ENCODE peak calls at places on chromosomes 11 and 22, in ten cellular contexts. Y is neuronal stem cell, J is cardiac muscle cell, X is brain microvascular endothelial cell, Q is neural progenitor cell, A is IMR-90, M is mammary epithelial cell, P is tibial nerve, F is substantia nigra, H is gastrocnemius medialis. L is an unnamed sample.

GRCh38 chr11:19027829-19028595 is 32.5 kb downstream of the MRGPRX2 start:
- DNase-seq in Y (no peak), X (peak), M (peak), H (no peak), F (no peak), P (no peak), J (no peak), A (peak), Q (no peak), L (no peak)

GRCh38 chr22:43401233-43401632 is 10.6 kb upstream of the MPPED1 start:
- DNase-seq in A (no peak), H (no peak), P (no peak), X (no peak), F (no peak), Q (no peak), Y (no peak), M (no peak), J (no peak), L (no peak)

GRCh38 chr22:39148727-39149535 is 3.5 kb downstream of the CBX7 start:
- DNase-seq in F (no peak), Y (no peak), Q (peak), X (no peak), P (peak), J (no peak), M (no peak), H (no peak), A (no peak), L (no peak)

GRCh38 chr22:45877651-45878050 is 99.3 kb downstream of the WNT7B start:
- DNase-seq in H (no peak), A (no peak), M (no peak), X (no peak), Y (no peak), F (no peak), P (no peak), J (no peak), Q (no peak), L (no peak)

GRCh38 chr11:68956142-68956541 is 24.6 kb downstream of the MRGPRD start:
- DNase-seq in J (no peak), F (no peak), P (no peak), A (no peak), Y (no peak), X (no peak), H (no peak), Q (peak), M (no peak), L (no peak)

GRCh38 chr11:118008271-118008903 is 22.2 kb downstream of the IL10RA start:
- DNase-seq in J (no peak), A (no peak), X (no peak), Q (no peak), H (no peak), Y (no peak), M (no peak), F (no peak), P (no peak), L (no peak)

GRCh38 chr11:93005239-93005638 is 35.8 kb downstream of the MTNR1B start:
- DNase-seq in M (peak), A (peak), Y (no peak), X (no peak), F (no peak), P (no peak), H (no peak), Q (no peak), J (no peak), L (no peak)

GRCh38 chr11:72238040-72238450 is 5.9 kb downstream of the PHOX2A start:
- DNase-seq in F (peak), Y (peak), A (peak), Q (peak), J (peak), M (peak), H (no peak), P (no peak), X (peak), L (no peak)

GRCh38 chr11:36774603-36775002 is 176.6 kb upstream of the RAG2 start:
- DNase-seq in M (peak), P (no peak), A (peak), F (no peak), J (no peak), X (no peak), Q (no peak), H (no peak), Y (no peak), L (no peak)

GRCh38 chr22:45157907-45158306 is 5.8 kb upstream of the NUP50 start:
- DNase-seq in F (no peak), M (no peak), A (no peak), Y (no peak), Q (no peak), P (no peak), X (no peak), H (no peak), J (no peak), L (no peak)

GRCh38 chr11:107859459-107860239 is 1.1 kb upstream of the SLC35F2 start:
- DNase-seq in P (peak), Y (no peak), H (peak), A (no peak), X (no peak), J (no peak), M (peak), Q (peak), F (no peak), L (no peak)

GRCh38 chr11:1024597-1025409 is 11.7 kb downstream of the MUC6 start:
- DNase-seq in Y (no peak), X (no peak), Q (no peak), A (no peak), F (no peak), H (no peak), M (no peak), P (no peak), J (no peak), L (no peak)

GRCh38 chr22:19723990-19724827 is 870 bp downstream of the GP1BB start:
- DNase-seq in Q (peak), X (no peak), H (no peak), P (no peak), M (no peak), J (peak), Y (peak), F (no peak), A (peak), L (no peak)

GRCh38 chr11:113475160-113475761 is at the start of gene DRD2:
- DNase-seq in F (no peak), Y (peak), M (peak), A (no peak), X (no peak), Q (peak), H (no peak), J (peak), P (no peak), L (no peak)

GRCh38 chr11:96311120-96311568 is 31.9 kb downstream of the MAML2 start:
- DNase-seq in P (no peak), H (no peak), A (peak), J (no peak), Q (no peak), Y (no peak), F (no peak), M (peak), X (peak), L (no peak)

GRCh38 chr22:44505796-44506354 is 7.8 kb upstream of the RTL6 start:
- DNase-seq in J (no peak), H (no peak), Q (no peak), Y (no peak), M (no peak), P (no peak), A (no peak), X (no peak), F (no peak), L (no peak)

GRCh38 chr11:18853086-18853720 is 61.6 kb upstream of the PTPN5 start:
- DNase-seq in H (no peak), A (peak), F (no peak), X (peak), Y (no peak), J (peak), P (no peak), Q (peak), M (peak), L (no peak)

GRCh38 chr11:93236741-93237675 is 39.2 kb upstream of the SLC36A4 start:
- DNase-seq in J (peak), Y (peak), F (no peak), P (peak), X (peak), Q (peak), H (no peak), M (peak), A (peak), L (no peak)

GRCh38 chr22:29377979-29378378 is 10.4 kb downstream of the AP1B1 start:
- DNase-seq in A (no peak), J (no peak), M (peak), Q (no peak), P (no peak), H (no peak), X (no peak), F (no peak), Y (no peak), L (no peak)

GRCh38 chr11:84780689-84781293 is 846.4 kb downstream of the DLG2 start:
- DNase-seq in J (peak), Q (peak), Y (peak), P (no peak), M (peak), A (peak), X (peak), H (no peak), F (no peak), L (no peak)

GRCh38 chr11:12900496-12900895 is 108.6 kb upstream of the RASSF10 start:
- DNase-seq in Q (no peak), A (peak), Y (no peak), F (no peak), P (no peak), J (peak), H (no peak), M (peak), X (peak), L (no peak)

GRCh38 chr11:26846222-26846621 is 124.4 kb upstream of the SLC5A12 start:
- DNase-seq in M (no peak), P (no peak), A (no peak), J (no peak), Y (no peak), Q (no peak), X (no peak), F (no peak), H (no peak), L (no peak)

GRCh38 chr11:128865490-128865889 is 1.6 kb downstream of the KCNJ1 start:
- DNase-seq in P (no peak), A (peak), H (no peak), M (peak), X (no peak), Y (no peak), F (no peak), Q (no peak), J (no peak), L (no peak)

GRCh38 chr22:43388420-43388851 is 23.4 kb upstream of the MPPED1 start:
- DNase-seq in X (peak), J (peak), F (peak), H (no peak), A (peak), P (peak), M (peak), Y (peak), Q (peak), L (peak)

GRCh38 chr22:28442951-28443876 is 236.4 kb downstream of the TTC28 start:
- DNase-seq in P (peak), H (peak), F (peak), Y (peak), M (peak), X (peak), J (peak), Q (peak), A (peak), L (peak)

GRCh38 chr11:61892085-61892370 is 683 bp upstream of the FADS3 start:
- DNase-seq in Y (no peak), P (no peak), M (no peak), X (no peak), J (no peak), F (no peak), Q (no peak), A (no peak), H (no peak), L (no peak)

GRCh38 chr11:83613767-83614121 is 327.6 kb upstream of the CCDC90B start:
- DNase-seq in J (no peak), H (no peak), Y (no peak), P (no peak), F (no peak), Q (no peak), X (no peak), A (no peak), M (no peak), L (no peak)

GRCh38 chr22:49724030-49724892 is 103.4 kb downstream of the BRD1 start:
- DNase-seq in P (no peak), H (no peak), M (no peak), Q (no peak), Y (no peak), J (no peak), F (no peak), X (no peak), A (no peak), L (no peak)

GRCh38 chr22:43570531-43571144 is 158.8 kb downstream of the MPPED1 start:
- DNase-seq in A (no peak), X (no peak), H (no peak), P (no peak), F (no peak), Q (peak), J (peak), Y (no peak), M (no peak), L (no peak)

GRCh38 chr11:1041471-1041870 is 5.0 kb upstream of the MUC6 start:
- DNase-seq in H (no peak), Y (no peak), F (no peak), A (no peak), M (no peak), J (no peak), P (no peak), X (no peak), Q (no peak), L (no peak)

GRCh38 chr11:119108151-119108856 is 1.2 kb downstream of the C2CD2L start:
- DNase-seq in Q (peak), J (no peak), F (no peak), M (peak), Y (no peak), P (no peak), H (no peak), X (no peak), A (peak), L (no peak)

GRCh38 chr11:47714554-47715081 is 551 bp downstream of the AGBL2 start:
- DNase-seq in M (peak), A (no peak), P (peak), F (no peak), X (no peak), Y (peak), J (peak), Q (peak), H (no peak), L (no peak)

GRCh38 chr11:12430351-12430750 is 53.0 kb downstream of the PARVA start:
- DNase-seq in M (peak), F (no peak), A (peak), H (no peak), Y (no peak), X (no peak), P (no peak), Q (no peak), J (no peak), L (no peak)

GRCh38 chr11:32526715-32527114 is 56.9 kb upstream of the EIF3M start:
- DNase-seq in A (no peak), Q (no peak), Y (no peak), P (no peak), H (no peak), X (no peak), M (no peak), J (no peak), F (no peak), L (no peak)
- H3K27ac ChIP-seq in A (no peak), Q (no peak), Y (no peak), P (no peak), H (no peak), X (no peak), M (no peak), J (no peak), F (no peak), L (no peak)

GRCh38 chr11:102762414-102762813 is 18.0 kb downstream of the MMP10 start:
- DNase-seq in Q (peak), M (peak), X (peak), F (no peak), H (no peak), A (peak), J (no peak), P (no peak), Y (no peak), L (no peak)
- H3K27ac ChIP-seq in Q (no peak), M (peak), X (peak), F (no peak), H (no peak), A (no peak), J (no peak), P (no peak), Y (no peak), L (no peak)

GRCh38 chr11:45075952-45076351 is 70.5 kb upstream of the PRDM11 start:
- DNase-seq in J (no peak), Q (no peak), X (no peak), H (no peak), A (no peak), P (no peak), F (no peak), M (no peak), Y (no peak), L (no peak)
- H3K27ac ChIP-seq in J (no peak), Q (no peak), X (no peak), H (no peak), A (no peak), P (no peak), F (no peak), M (no peak), Y (no peak), L (no peak)

GRCh38 chr11:122628691-122629555 is 26.6 kb upstream of the UBASH3B start:
- DNase-seq in F (peak), H (peak), X (peak), Q (peak), P (peak), J (peak), M (peak), Y (peak), A (peak), L (peak)

GRCh38 chr11:122632178-122632824 is 23.2 kb upstream of the UBASH3B start:
- DNase-seq in F (no peak), Y (no peak), Q (no peak), X (no peak), J (no peak), A (no peak), H (no peak), M (peak), P (no peak), L (no peak)

GRCh38 chr11:122637538-122637937 is 18.0 kb upstream of the UBASH3B start:
- DNase-seq in A (no peak), X (no peak), Y (no peak), F (no peak), J (no peak), M (no peak), P (no peak), Q (no peak), H (no peak), L (no peak)

GRCh38 chr11:122633219-122633829 is 22.2 kb upstream of the UBASH3B start:
- DNase-seq in P (no peak), M (peak), H (no peak), A (peak), J (peak), Y (peak), Q (peak), F (no peak), X (peak), L (no peak)

GRCh38 chr11:122634507-122634906 is 21.0 kb upstream of the UBASH3B start:
- DNase-seq in Q (peak), A (peak), X (peak), F (no peak), Y (no peak), M (no peak), J (no peak), P (no peak), H (no peak), L (no peak)
- H3K27ac ChIP-seq in Q (no peak), A (peak), X (peak), F (no peak), Y (no peak), M (no peak), J (no peak), P (no peak), H (no peak), L (no peak)

GRCh38 chr11:120547301-120547700 is 35.8 kb downstream of the GRIK4 start:
- DNase-seq in Y (no peak), X (no peak), Q (no peak), A (peak), F (no peak), J (no peak), P (no peak), M (peak), H (no peak), L (no peak)
- H3K27ac ChIP-seq in Y (no peak), X (peak), Q (no peak), A (peak), F (peak), J (no peak), P (no peak), M (peak), H (peak), L (peak)

DNA sequence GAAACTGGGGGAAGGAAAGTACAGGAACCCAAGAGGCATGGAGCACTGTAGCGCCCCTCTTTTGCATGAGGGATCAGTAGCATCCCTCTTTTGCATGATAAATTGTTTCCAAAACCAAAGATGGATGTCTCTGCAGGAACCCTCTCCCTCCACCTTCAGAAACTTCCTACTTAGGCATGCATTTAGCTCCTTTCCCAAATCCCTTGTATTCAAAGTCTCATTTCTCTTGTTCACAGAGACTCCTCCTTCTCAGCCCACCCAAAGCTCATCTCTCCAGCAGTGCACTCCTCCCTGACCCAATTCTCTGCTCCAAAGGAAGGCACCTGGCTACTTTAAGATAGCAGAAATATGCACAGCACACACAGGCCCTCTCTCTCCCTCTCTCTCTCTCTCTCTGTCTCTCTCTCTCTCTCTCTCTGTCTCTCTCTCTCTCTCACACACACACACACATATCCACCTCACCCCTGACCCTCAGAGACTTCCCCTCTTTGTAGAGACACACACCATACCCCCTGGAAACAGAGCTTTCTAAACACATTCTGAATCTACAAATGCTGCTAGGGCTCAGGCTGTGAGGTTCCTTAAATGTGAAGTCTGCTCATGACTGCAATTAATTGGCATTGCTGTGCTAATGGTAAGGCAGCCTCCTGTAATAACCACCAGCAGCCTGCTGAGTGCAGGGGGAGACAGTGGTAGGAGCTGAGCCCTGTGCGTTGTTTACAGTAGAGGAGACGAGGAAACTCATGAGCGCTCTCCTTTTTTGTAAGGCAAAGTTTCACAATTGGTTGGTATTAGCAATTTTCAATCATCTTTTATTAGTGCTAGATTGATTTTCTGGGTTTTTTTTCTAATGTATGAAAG is 519.6 kb downstream of the NTM start:
- DNase-seq in J (peak), Y (no peak), M (no peak), X (no peak), A (peak), F (no peak), H (no peak), P (no peak), Q (peak), L (no peak)
- H3K27ac ChIP-seq in J (no peak), Y (peak), M (peak), X (peak), A (peak), F (no peak), H (no peak), P (no peak), Q (peak), L (peak)

DNA sequence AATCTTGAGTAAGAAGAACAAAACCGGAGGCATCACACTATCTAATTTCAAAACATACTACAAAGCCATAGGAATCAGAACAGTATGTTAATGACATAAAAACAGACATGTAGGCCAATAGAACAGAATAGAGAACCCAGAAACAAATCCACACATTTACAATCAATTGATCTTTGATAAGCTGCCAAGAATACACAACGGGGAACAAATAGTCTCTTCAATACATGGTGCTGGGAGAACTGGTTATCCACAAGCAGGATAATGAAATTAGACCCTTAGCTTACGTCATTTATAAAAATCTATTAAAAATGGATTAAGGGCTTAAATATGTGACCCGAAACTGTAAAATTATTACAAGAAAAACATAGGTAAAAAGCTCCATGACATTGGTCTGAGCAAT is 417.7 kb downstream of the INSC start:
- DNase-seq in P (no peak), A (no peak), F (no peak), J (no peak), M (no peak), Q (no peak), Y (no peak), X (no peak), H (no peak), L (no peak)
- H3K27ac ChIP-seq in P (no peak), A (no peak), F (no peak), J (no peak), M (no peak), Q (no peak), Y (no peak), X (no peak), H (no peak), L (no peak)

L was measured in caudate nucleus.